ENCODE peak calls at places on chromosomes 4 and X, in four cellular contexts. I is right cardiac atrium, X is pancreas, U is sciatic nerve. O is an unnamed sample.

GRCh38 chr4:51885371-51885770 is 42.4 kb downstream of the DCUN1D4 start:
- DNase-seq in U (no peak), X (no peak), I (no peak), O (no peak)

GRCh38 chrX:17403231-17403691 is 28.3 kb downstream of the NHS start:
- DNase-seq in X (no peak), I (no peak), U (no peak), O (no peak)

GRCh38 chr4:16116493-16116990 is 32.7 kb upstream of the PROM1 start:
- DNase-seq in X (no peak), U (no peak), I (no peak), O (no peak)

GRCh38 chrX:150897371-150898319 is 823 bp downstream of the CD99L2 start:
- DNase-seq in U (no peak), X (peak), I (peak), O (peak)

GRCh38 chr4:73021634-73022033 is 47.9 kb downstream of the COX18 start:
- DNase-seq in I (no peak), U (no peak), X (no peak), O (no peak)

GRCh38 chrX:131746491-131746968 is 202.7 kb downstream of the OR13H1 start:
- DNase-seq in X (peak), I (peak), U (peak), O (no peak)

GRCh38 chr4:105859233-105859632 is 36.0 kb upstream of the NPNT start:
- DNase-seq in U (no peak), X (no peak), I (no peak), O (no peak)

GRCh38 chr4:123924536-123924935 is 527.9 kb downstream of the SPRY1 start:
- DNase-seq in X (no peak), I (no peak), U (no peak), O (no peak)

GRCh38 chr4:88991746-88992145 is 65.2 kb downstream of the FAM13A start:
- DNase-seq in U (no peak), I (no peak), X (no peak), O (no peak)

GRCh38 chrX:22110729-22111494 is 78.8 kb downstream of the PHEX start:
- DNase-seq in X (peak), I (no peak), U (no peak), O (no peak)

GRCh38 chrX:24090300-24091200 is 35.8 kb downstream of the EIF2S3 start:
- DNase-seq in X (no peak), I (no peak), U (no peak), O (no peak)

GRCh38 chr4:8830056-8830455 is 41.6 kb downstream of the HMX1 start:
- DNase-seq in X (no peak), I (no peak), U (peak), O (no peak)

GRCh38 chr4:17197070-17197469 is 298.6 kb upstream of the LDB2 start:
- DNase-seq in U (no peak), X (no peak), I (no peak), O (no peak)

GRCh38 chr4:55125087-55125721 is at the start of gene KDR:
- DNase-seq in X (no peak), I (peak), U (peak), O (no peak)

GRCh38 chr4:183637461-183637860 is 21.5 kb downstream of the RWDD4 start:
- DNase-seq in I (no peak), U (no peak), X (no peak), O (no peak)

GRCh38 chrX:11611965-11612364 is 53.8 kb downstream of the ARHGAP6 start:
- DNase-seq in I (no peak), U (no peak), X (no peak), O (no peak)

GRCh38 chr4:117093581-117093980 is 8.2 kb upstream of the TRAM1L1 start:
- DNase-seq in X (no peak), I (no peak), U (no peak), O (no peak)

GRCh38 chr4:74451214-74451661 is 6.3 kb downstream of the AREG start:
- DNase-seq in X (no peak), I (no peak), U (no peak), O (no peak)

GRCh38 chr4:162497564-162498167 is 333.9 kb upstream of the FSTL5 start:
- DNase-seq in X (no peak), U (no peak), I (no peak), O (no peak)

GRCh38 chr4:13902141-13902540 is 274.6 kb upstream of the BOD1L1 start:
- DNase-seq in X (no peak), I (no peak), U (no peak), O (no peak)